ENCODE peak calls at places on chromosome 13, in ten cellular contexts. Y, S, N, A, P, I, X, Q, F and O are unnamed samples. For H3K4me1, the result is how much of the 10 kb centered on the place peaks cover.

GRCh38 chr13:41222259-41222852 is 28.0 kb upstream of the KBTBD7 start:
- DNase-seq in Y (peak), N (peak), F (no peak), I (no peak), S (peak), P (peak), A (no peak), X (no peak), Q (peak), O (peak)

GRCh38 chr13:49858183-49858856 is 65.8 kb upstream of the KPNA3 start:
- DNase-seq in F (no peak), X (no peak), S (no peak), N (no peak), Q (peak), P (no peak), A (no peak), Y (no peak), I (no peak), O (no peak)

GRCh38 chr13:44280461-44280860 is 93.2 kb upstream of the SERP2 start:
- DNase-seq in S (no peak), N (no peak), Y (no peak), A (no peak), I (no peak), X (no peak), Q (no peak), P (no peak), F (no peak), O (no peak)

GRCh38 chr13:80012281-80012680 is 328.6 kb downstream of the SPRY2 start:
- DNase-seq in F (no peak), X (no peak), Y (no peak), A (no peak), N (no peak), P (no peak), I (no peak), Q (no peak), S (no peak), O (peak)

GRCh38 chr13:21006141-21007005 is 55.0 kb downstream of the LATS2 start:
- DNase-seq in X (peak), I (no peak), P (peak), N (no peak), Y (no peak), F (no peak), Q (no peak), S (no peak), A (peak), O (no peak)

GRCh38 chr13:77372275-77372674 is 45.4 kb upstream of the MYCBP2 start:
- DNase-seq in P (no peak), A (no peak), F (no peak), S (no peak), X (no peak), Y (no peak), N (no peak), Q (no peak), I (no peak), O (no peak)

GRCh38 chr13:25529425-25529824 is 157.7 kb downstream of the ATP8A2 start:
- DNase-seq in N (no peak), P (no peak), Q (no peak), S (no peak), Y (no peak), I (no peak), X (no peak), A (no peak), F (no peak), O (no peak)

GRCh38 chr13:102688306-102688973 is 6.4 kb downstream of the METTL21C start:
- DNase-seq in N (no peak), I (no peak), Y (peak), S (no peak), F (no peak), Q (no peak), P (no peak), A (no peak), X (no peak), O (no peak)

GRCh38 chr13:48731957-48732569 is 78.3 kb downstream of the CYSLTR2 start:
- DNase-seq in Y (peak), N (peak), A (peak), X (no peak), F (peak), Q (peak), S (peak), P (peak), I (peak), O (peak)

GRCh38 chr13:43377149-43377548 is 353.8 kb downstream of the DNAJC15 start:
- DNase-seq in Y (no peak), P (no peak), Q (no peak), N (no peak), S (no peak), F (no peak), A (no peak), X (peak), I (peak), O (peak)

GRCh38 chr13:63731896-63732295 is 2316.2 kb upstream of the PCDH20 start:
- DNase-seq in I (no peak), N (no peak), Y (no peak), X (no peak), S (no peak), A (no peak), P (no peak), F (no peak), Q (peak), O (no peak)

GRCh38 chr13:25489238-25489637 is 117.5 kb downstream of the ATP8A2 start:
- DNase-seq in P (no peak), X (no peak), S (no peak), Y (peak), A (no peak), Q (no peak), N (no peak), I (no peak), F (no peak), O (no peak)

GRCh38 chr13:95535243-95535642 is 17.3 kb upstream of the CLDN10 start:
- DNase-seq in S (no peak), Y (no peak), Q (peak), F (no peak), A (no peak), N (no peak), I (no peak), P (no peak), X (no peak), O (no peak)

GRCh38 chr13:79246575-79246949 is 159.5 kb downstream of the RBM26 start:
- DNase-seq in I (no peak), Q (no peak), X (no peak), F (no peak), A (no peak), Y (no peak), N (no peak), S (no peak), P (peak), O (no peak)

GRCh38 chr13:20940083-20940482 is 37.5 kb upstream of the XPO4 start:
- DNase-seq in A (no peak), F (no peak), Q (peak), X (no peak), I (no peak), N (no peak), P (no peak), S (no peak), Y (no peak), O (no peak)

GRCh38 chr13:92136449-92137180 is 738.2 kb downstream of the GPC5 start:
- DNase-seq in X (no peak), N (no peak), P (peak), Y (no peak), F (no peak), S (no peak), A (no peak), I (no peak), Q (no peak), O (no peak)

GRCh38 chr13:29507356-29507755 is 88.1 kb downstream of the SLC7A1 start:
- DNase-seq in Q (no peak), Y (no peak), S (no peak), A (no peak), F (no peak), P (no peak), N (no peak), I (no peak), X (no peak), O (peak)

GRCh38 chr13:54185785-54186184 is 1157.2 kb downstream of the OLFM4 start:
- DNase-seq in N (peak), Y (peak), A (no peak), Q (peak), S (no peak), X (no peak), I (no peak), F (no peak), P (peak), O (no peak)

GRCh38 chr13:34076943-34077703 is 259.2 kb downstream of the RFC3 start:
- DNase-seq in X (no peak), I (no peak), P (peak), A (no peak), S (peak), Q (peak), Y (peak), N (peak), F (no peak), O (no peak)

GRCh38 chr13:36847541-36848045 is 28.6 kb downstream of the RFXAP start:
- DNase-seq in I (no peak), S (no peak), N (no peak), A (no peak), Y (no peak), F (no peak), X (no peak), P (no peak), Q (peak), O (no peak)

GRCh38 chr13:40562975-40563349 is 103.5 kb downstream of the FOXO1 start:
- DNase-seq in P (no peak), A (no peak), Q (no peak), F (no peak), Y (no peak), S (no peak), X (no peak), I (peak), N (no peak), O (no peak)

GRCh38 chr13:92807343-92807742 is 419.3 kb upstream of the GPC6 start:
- DNase-seq in Q (no peak), F (no peak), I (no peak), P (no peak), S (no peak), Y (no peak), A (no peak), N (no peak), X (no peak), O (no peak)

GRCh38 chr13:73248154-73248553 is 189.3 kb downstream of the KLF5 start:
- DNase-seq in N (no peak), F (no peak), A (no peak), X (no peak), I (no peak), Q (no peak), P (no peak), S (no peak), Y (no peak), O (no peak)

GRCh38 chr13:26515721-26516120 is 41.8 kb upstream of the WASF3 start:
- DNase-seq in N (no peak), A (no peak), X (no peak), F (no peak), Q (no peak), I (no peak), P (no peak), Y (no peak), S (no peak), O (no peak)

GRCh38 chr13:40692946-40693345 is 26.5 kb upstream of the FOXO1 start:
- DNase-seq in S (no peak), Y (no peak), P (peak), X (no peak), Q (no peak), F (no peak), I (no peak), A (no peak), N (no peak), O (no peak)

GRCh38 chr13:69243366-69243765 is 864.3 kb upstream of the ATXN8OS start:
- DNase-seq in F (no peak), S (no peak), I (no peak), Y (no peak), N (no peak), A (no peak), Q (no peak), P (no peak), X (no peak), O (no peak)

GRCh38 chr13:39038569-39038898 is 278 bp downstream of the NHLRC3 start:
- DNase-seq in Y (no peak), N (no peak), Q (no peak), X (no peak), P (peak), A (no peak), F (no peak), S (no peak), I (no peak), O (no peak)

GRCh38 chr13:110417537-110417908 is 110.4 kb downstream of the COL4A2 start:
- DNase-seq in Q (no peak), A (no peak), S (no peak), F (no peak), N (peak), I (no peak), X (no peak), Y (no peak), P (no peak), O (no peak)

GRCh38 chr13:40394304-40394983 is 272.0 kb downstream of the FOXO1 start:
- DNase-seq in Y (no peak), F (no peak), A (no peak), I (no peak), P (no peak), N (no peak), X (no peak), S (no peak), Q (no peak), O (no peak)

DNA sequence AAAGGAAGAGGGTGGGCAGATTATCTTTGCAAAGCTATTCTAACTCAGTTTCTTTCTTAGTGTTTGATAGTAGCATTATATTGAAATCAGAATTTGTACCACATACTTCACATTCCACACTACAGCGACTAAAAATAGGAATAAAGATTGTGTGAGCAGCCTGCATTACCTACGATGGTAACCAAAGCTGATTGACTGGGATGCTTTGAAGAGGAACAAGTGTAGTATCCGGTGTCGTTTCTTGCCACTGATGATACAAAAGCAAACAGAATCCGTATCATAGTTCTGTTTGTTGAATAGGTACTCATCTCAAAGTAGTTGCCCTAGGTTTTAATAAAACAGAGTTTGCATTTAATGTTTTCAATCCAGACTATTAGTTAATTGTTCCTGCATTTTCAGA is 51.2 kb downstream of the FLT3 start:
- DNase-seq in Q (no peak), N (no peak), F (no peak), I (no peak), S (no peak), P (no peak), X (no peak), A (no peak), Y (no peak), O (no peak)
- H3K4me3 ChIP-seq in Q (no peak), N (no peak), F (no peak), I (no peak), S (no peak), P (no peak), X (no peak), A (no peak), Y (no peak), O (no peak)

DNA sequence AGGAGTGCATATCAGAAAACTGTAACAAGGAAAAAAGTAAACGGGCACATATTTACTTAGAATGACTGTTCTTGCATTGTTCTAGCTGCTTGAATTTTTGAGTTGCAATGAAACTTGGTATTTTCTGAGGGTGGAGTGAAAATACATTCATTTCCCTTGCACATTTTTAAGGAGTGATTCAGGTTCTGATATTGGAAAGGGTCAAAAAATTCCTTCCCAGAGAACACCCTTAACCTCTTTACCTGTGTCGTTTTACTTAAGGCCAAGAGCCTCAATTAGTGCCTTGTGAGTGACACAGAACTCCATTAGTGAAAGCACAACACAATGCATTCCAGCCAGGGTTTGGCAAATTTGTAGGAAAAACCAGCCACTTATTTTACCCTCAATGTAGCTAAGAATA is 2.3 kb downstream of the ITGBL1 start:
- DNase-seq in P (no peak), F (no peak), N (no peak), X (no peak), Y (no peak), S (no peak), I (no peak), A (no peak), Q (no peak), O (no peak)
- H3K4me1 ChIP-seq in P (under half), F (under half), N (under half), X (under half), Y (under half), S (under half), I (under half), A (under half), Q (under half), O (under half)

GRCh38 chr13:114017028-114017630 is 43.3 kb upstream of the C13orf46 start:
- DNase-seq in P (no peak), F (no peak), Q (no peak), X (no peak), A (peak), N (no peak), Y (peak), I (peak), S (peak), O (peak)
- TF ChIP-seq CTCF in P (peak), F (peak), Q (peak), X (no peak), A (no peak), N (peak), Y (peak), I (no peak), S (peak), O (peak)

GRCh38 chr13:83221256-83221655 is 661.0 kb downstream of the SLITRK1 start:
- DNase-seq in Y (no peak), S (no peak), A (no peak), P (peak), Q (peak), F (no peak), N (peak), X (no peak), I (no peak), O (peak)

GRCh38 chr13:83219832-83220231 is 662.4 kb downstream of the SLITRK1 start:
- DNase-seq in Q (no peak), N (no peak), S (no peak), I (no peak), F (no peak), X (no peak), Y (no peak), P (no peak), A (no peak), O (no peak)

GRCh38 chr13:83223546-83223945 is 658.7 kb downstream of the SLITRK1 start:
- DNase-seq in I (no peak), P (no peak), N (no peak), Q (no peak), A (no peak), X (no peak), F (no peak), S (no peak), Y (no peak), O (no peak)

GRCh38 chr13:83220241-83220640 is 662.0 kb downstream of the SLITRK1 start:
- DNase-seq in S (no peak), P (no peak), N (no peak), F (no peak), X (no peak), A (no peak), Q (no peak), Y (no peak), I (no peak), O (no peak)

GRCh38 chr13:83221813-83222241 is 660.4 kb downstream of the SLITRK1 start:
- DNase-seq in N (no peak), S (no peak), Y (no peak), I (no peak), A (no peak), X (no peak), F (no peak), Q (no peak), P (no peak), O (no peak)
- H3K4me3 ChIP-seq in N (no peak), S (no peak), Y (no peak), I (no peak), A (no peak), X (no peak), F (no peak), Q (no peak), P (no peak), O (no peak)

DNA sequence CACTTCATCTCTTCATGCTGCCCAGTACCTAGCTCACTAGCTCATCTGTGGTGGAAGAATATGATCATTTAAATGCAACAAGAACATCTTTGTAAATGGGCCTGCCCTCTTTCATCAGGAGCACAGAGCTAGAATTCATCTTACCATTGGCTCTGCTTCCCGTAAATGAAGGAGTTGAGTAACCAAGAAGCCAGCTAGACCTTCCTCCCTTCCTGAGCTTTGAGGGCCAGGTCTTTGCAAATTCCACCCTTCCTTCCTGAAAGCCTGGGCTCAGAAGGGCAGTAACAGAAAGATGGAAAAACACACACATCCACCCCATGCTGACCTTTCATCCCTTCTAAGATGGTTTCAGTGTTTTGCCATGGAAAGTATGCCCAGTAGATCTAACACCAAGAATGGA is 82.0 kb downstream of the FRY start:
- DNase-seq in Q (no peak), F (no peak), A (no peak), N (no peak), I (no peak), S (no peak), P (no peak), X (no peak), Y (no peak), O (no peak)
- H3K4me1 ChIP-seq in Q (under half), F (under half), A (under half), N (under half), I (under half), S (under half), P (under half), X (under half), Y (under half), O (under half)